ENCODE peak calls at places on chromosomes 11 and 22, in seven cellular contexts. X, Y, S, T, Q, F and J are unnamed samples.
A peak's percentile ranks its signal among the peaks of the same experiment; 100 is the strongest.

GRCh38 chr11:100403817-100404216 is 283.3 kb upstream of the ARHGAP42 start:
- DNase-seq in X (no peak), Y (no peak), S (peak; percentile 28), T (peak; percentile 34), Q (no peak), F (no peak), J (no peak)

GRCh38 chr22:42769238-42769573 is 48.5 kb upstream of the A4GALT start:
- DNase-seq in X (no peak), Y (no peak), S (no peak), T (no peak), Q (no peak), F (no peak), J (no peak)

GRCh38 chr11:16613401-16614381 is 124.8 kb upstream of the C11orf58 start:
- DNase-seq in X (peak; percentile 37), Y (peak; percentile 85), S (peak; percentile 75), T (peak; percentile 71), Q (peak; percentile 88), F (peak; percentile 83), J (peak; percentile 36)

GRCh38 chr11:17600316-17601205 is 53.5 kb downstream of the OTOG start:
- DNase-seq in X (no peak), Y (no peak), S (no peak), T (no peak), Q (no peak), F (no peak), J (no peak)

GRCh38 chr11:89182773-89183172 is 5.1 kb downstream of the TYR start:
- DNase-seq in X (no peak), Y (no peak), S (no peak), T (peak; percentile 23), Q (no peak), F (no peak), J (no peak)

GRCh38 chr11:3665336-3666022 is 5.7 kb downstream of the CHRNA10 start:
- DNase-seq in X (no peak), Y (no peak), S (no peak), T (no peak), Q (no peak), F (no peak), J (no peak)

GRCh38 chr22:50620861-50621490 is 7.0 kb downstream of the ARSA start:
- DNase-seq in X (peak; percentile 55), Y (no peak), S (no peak), T (no peak), Q (no peak), F (no peak), J (peak; percentile 77)

GRCh38 chr11:119975561-119976152 is 162.3 kb downstream of the TRIM29 start:
- DNase-seq in X (no peak), Y (peak; percentile 89), S (no peak), T (no peak), Q (no peak), F (no peak), J (no peak)

GRCh38 chr11:28472904-28473303 is 364.7 kb downstream of the METTL15 start:
- DNase-seq in X (no peak), Y (no peak), S (no peak), T (no peak), Q (no peak), F (no peak), J (no peak)

GRCh38 chr11:128524172-128524571 is 63.2 kb downstream of the ETS1 start:
- DNase-seq in X (no peak), Y (no peak), S (no peak), T (no peak), Q (no peak), F (no peak), J (no peak)

GRCh38 chr22:44379817-44380560 is 67.2 kb upstream of the SHISAL1 start:
- DNase-seq in X (no peak), Y (no peak), S (no peak), T (no peak), Q (peak; percentile 11), F (no peak), J (no peak)

GRCh38 chr11:59754494-59754858 is 700 bp upstream of the STX3 start:
- DNase-seq in X (no peak), Y (peak; percentile 45), S (no peak), T (no peak), Q (no peak), F (peak; percentile 50), J (no peak)

GRCh38 chr22:49255154-49255553 is 572.5 kb downstream of the BRD1 start:
- DNase-seq in X (no peak), Y (no peak), S (no peak), T (no peak), Q (no peak), F (no peak), J (no peak)

GRCh38 chr11:119342023-119342300 is 1.3 kb upstream of the C1QTNF5 start:
- DNase-seq in X (no peak), Y (no peak), S (no peak), T (no peak), Q (peak; percentile 46), F (no peak), J (no peak)

GRCh38 chr11:126084608-126084912 is 21.9 kb upstream of the CDON start:
- DNase-seq in X (no peak), Y (no peak), S (no peak), T (no peak), Q (no peak), F (no peak), J (no peak)

GRCh38 chr22:32728291-32728690 is 73.2 kb upstream of the TIMP3 start:
- DNase-seq in X (no peak), Y (no peak), S (no peak), T (no peak), Q (no peak), F (no peak), J (no peak)

GRCh38 chr11:75184757-75185156 is 33.9 kb downstream of the SLCO2B1 start:
- DNase-seq in X (no peak), Y (no peak), S (no peak), T (no peak), Q (no peak), F (no peak), J (no peak)

GRCh38 chr11:119351232-119351631 is 4.7 kb upstream of the MFRP start:
- DNase-seq in X (no peak), Y (no peak), S (no peak), T (no peak), Q (no peak), F (no peak), J (no peak)

GRCh38 chr11:104866815-104867214 is 31.4 kb downstream of the CASP12 start:
- DNase-seq in X (no peak), Y (no peak), S (no peak), T (no peak), Q (no peak), F (no peak), J (no peak)

GRCh38 chr22:38347944-38348750 is 30.9 kb upstream of the CSNK1E start:
- DNase-seq in X (no peak), Y (no peak), S (no peak), T (no peak), Q (peak; percentile 29), F (no peak), J (no peak)

GRCh38 chr22:42979606-42980005 is 35.3 kb downstream of the PACSIN2 start:
- DNase-seq in X (no peak), Y (no peak), S (no peak), T (no peak), Q (no peak), F (no peak), J (no peak)

GRCh38 chr11:107018902-107019493 is 722 bp upstream of the GUCY1A2 start:
- DNase-seq in X (no peak), Y (peak; percentile 23), S (peak; percentile 59), T (peak; percentile 66), Q (peak; percentile 71), F (peak; percentile 73), J (no peak)

GRCh38 chr11:1198766-1199688 is 23.8 kb upstream of the MUC5B start:
- DNase-seq in X (no peak), Y (no peak), S (no peak), T (no peak), Q (peak; percentile 37), F (no peak), J (no peak)

GRCh38 chr11:70643642-70644041 is 245.3 kb downstream of the CTTN start:
- DNase-seq in X (no peak), Y (no peak), S (no peak), T (no peak), Q (no peak), F (no peak), J (no peak)

GRCh38 chr11:18698341-18699268 is at the start of gene TMEM86A:
- DNase-seq in X (peak; percentile 87), Y (peak; percentile 86), S (peak; percentile 55), T (no peak), Q (peak; percentile 96), F (peak; percentile 90), J (peak; percentile 87)

GRCh38 chr22:46064236-46064965 is 85.9 kb upstream of the PPARA start:
- DNase-seq in X (no peak), Y (no peak), S (peak; percentile 61), T (no peak), Q (peak; percentile 44), F (no peak), J (no peak)

GRCh38 chr22:49963647-49964026 is 3.1 kb downstream of the PIM3 start:
- DNase-seq in X (peak; percentile 14), Y (no peak), S (no peak), T (no peak), Q (peak; percentile 44), F (no peak), J (no peak)

GRCh38 chr11:127027000-127027399 is 26.4 kb upstream of the KIRREL3 start:
- DNase-seq in X (no peak), Y (no peak), S (no peak), T (no peak), Q (no peak), F (no peak), J (no peak)

GRCh38 chr11:128686745-128687177 is 7.1 kb upstream of the FLI1 start:
- DNase-seq in X (peak; percentile 44), Y (peak; percentile 37), S (peak; percentile 43), T (no peak), Q (peak; percentile 73), F (no peak), J (peak; percentile 72)

GRCh38 chr11:44399968-44400367 is 90.0 kb upstream of the ALX4 start:
- DNase-seq in X (no peak), Y (no peak), S (no peak), T (no peak), Q (no peak), F (no peak), J (no peak)

GRCh38 chr11:119380816-119381185 is 689 bp downstream of the USP2 start:
- DNase-seq in X (no peak), Y (no peak), S (no peak), T (no peak), Q (no peak), F (peak; percentile 56), J (no peak)

GRCh38 chr11:61794579-61794978 is 1.9 kb downstream of the FEN1 start:
- DNase-seq in X (no peak), Y (no peak), S (no peak), T (no peak), Q (no peak), F (no peak), J (no peak)

GRCh38 chr11:120228794-120229384 is 11.1 kb upstream of the POU2F3 start:
- DNase-seq in X (no peak), Y (no peak), S (no peak), T (no peak), Q (no peak), F (no peak), J (no peak)

GRCh38 chr11:121523581-121524232 is 70.9 kb upstream of the SORL1-AS1 start:
- DNase-seq in X (no peak), Y (no peak), S (no peak), T (no peak), Q (no peak), F (no peak), J (no peak)

GRCh38 chr11:134312807-134313206 is 19.0 kb upstream of the GLB1L2 start:
- DNase-seq in X (no peak), Y (no peak), S (no peak), T (no peak), Q (no peak), F (no peak), J (no peak)

GRCh38 chr22:28710112-28710888 is 30.7 kb upstream of the TTC28 start:
- DNase-seq in X (no peak), Y (no peak), S (peak; percentile 91), T (peak; percentile 43), Q (no peak), F (no peak), J (no peak)